ENCODE peak calls at places on chromosomes 7 and 10, in ten cellular contexts. One of them, this sample, is unnamed.

GRCh38 chr7:106732045-106732444 is 71.1 kb upstream of the CCDC71L start:
- DNase-seq in astrocyte of the spinal cord: no peak
- DNase-seq in HL-60: no peak
- DNase-seq in right lobe of liver: no peak
- DNase-seq in ovary: no peak
- DNase-seq in OCI-LY7: no peak
- DNase-seq in PC-3: no peak
- DNase-seq in AG09309: no peak
- DNase-seq in foreskin fibroblast: no peak
- DNase-seq in AG04450: no peak
- DNase-seq in this sample: no peak

GRCh38 chr10:4546500-4546899 is 279.5 kb upstream of the AKR1E2 start:
- DNase-seq in astrocyte of the spinal cord: peak; percentile 91
- DNase-seq in HL-60: no peak
- DNase-seq in right lobe of liver: no peak
- DNase-seq in ovary: no peak
- DNase-seq in OCI-LY7: no peak
- DNase-seq in PC-3: peak; percentile 47
- DNase-seq in AG09309: peak; percentile 25
- DNase-seq in foreskin fibroblast: peak; percentile 86
- DNase-seq in AG04450: peak; percentile 33
- DNase-seq in this sample: no peak

GRCh38 chr7:15889501-15889900 is 203.0 kb upstream of the MEOX2 start:
- DNase-seq in astrocyte of the spinal cord: no peak
- DNase-seq in HL-60: peak; percentile 18
- DNase-seq in right lobe of liver: no peak
- DNase-seq in ovary: no peak
- DNase-seq in OCI-LY7: no peak
- DNase-seq in PC-3: peak; percentile 31
- DNase-seq in AG09309: no peak
- DNase-seq in foreskin fibroblast: peak; percentile 26
- DNase-seq in AG04450: no peak
- DNase-seq in this sample: no peak

GRCh38 chr10:79562135-79562756 is 2.0 kb upstream of the SFTPA2 start:
- DNase-seq in astrocyte of the spinal cord: peak; percentile 49
- DNase-seq in HL-60: peak; percentile 76
- DNase-seq in right lobe of liver: peak; percentile 82
- DNase-seq in ovary: peak; percentile 61
- DNase-seq in OCI-LY7: peak; percentile 82
- DNase-seq in PC-3: no peak
- DNase-seq in AG09309: peak; percentile 4
- DNase-seq in foreskin fibroblast: peak; percentile 78
- DNase-seq in AG04450: peak; percentile 13
- DNase-seq in this sample: no peak

GRCh38 chr7:96026606-96027005 is 254.3 kb downstream of the DYNC1I1 start:
- DNase-seq in astrocyte of the spinal cord: no peak
- DNase-seq in HL-60: no peak
- DNase-seq in right lobe of liver: no peak
- DNase-seq in ovary: no peak
- DNase-seq in OCI-LY7: no peak
- DNase-seq in PC-3: peak; percentile 26
- DNase-seq in AG09309: peak; percentile 4
- DNase-seq in foreskin fibroblast: peak; percentile 39
- DNase-seq in AG04450: no peak
- DNase-seq in this sample: no peak

GRCh38 chr10:86100581-86101061 is 266.0 kb downstream of the GRID1 start:
- DNase-seq in astrocyte of the spinal cord: no peak
- DNase-seq in HL-60: peak; percentile 32
- DNase-seq in right lobe of liver: no peak
- DNase-seq in ovary: no peak
- DNase-seq in OCI-LY7: peak; percentile 66
- DNase-seq in PC-3: peak; percentile 23
- DNase-seq in AG09309: no peak
- DNase-seq in foreskin fibroblast: no peak
- DNase-seq in AG04450: no peak
- DNase-seq in this sample: no peak

GRCh38 chr7:108430664-108431063 is 25.6 kb downstream of the NRCAM start:
- DNase-seq in astrocyte of the spinal cord: no peak
- DNase-seq in HL-60: no peak
- DNase-seq in right lobe of liver: no peak
- DNase-seq in ovary: no peak
- DNase-seq in OCI-LY7: no peak
- DNase-seq in PC-3: no peak
- DNase-seq in AG09309: no peak
- DNase-seq in foreskin fibroblast: no peak
- DNase-seq in AG04450: no peak
- DNase-seq in this sample: no peak

GRCh38 chr7:129188892-129189660 is 643 bp downstream of the SMO start:
- DNase-seq in astrocyte of the spinal cord: no peak
- DNase-seq in HL-60: no peak
- DNase-seq in right lobe of liver: peak; percentile 47
- DNase-seq in ovary: peak; percentile 59
- DNase-seq in OCI-LY7: no peak
- DNase-seq in PC-3: no peak
- DNase-seq in AG09309: no peak
- DNase-seq in foreskin fibroblast: peak; percentile 38
- DNase-seq in AG04450: no peak
- DNase-seq in this sample: no peak

GRCh38 chr10:77279207-77279606 is 358.4 kb downstream of the KCNMA1 start:
- DNase-seq in astrocyte of the spinal cord: peak; percentile 55
- DNase-seq in HL-60: no peak
- DNase-seq in right lobe of liver: peak; percentile 67
- DNase-seq in ovary: peak; percentile 64
- DNase-seq in OCI-LY7: no peak
- DNase-seq in PC-3: no peak
- DNase-seq in AG09309: no peak
- DNase-seq in foreskin fibroblast: peak; percentile 77
- DNase-seq in AG04450: no peak
- DNase-seq in this sample: no peak

GRCh38 chr10:68095176-68095575 is 14.1 kb upstream of the MYPN start:
- DNase-seq in astrocyte of the spinal cord: peak; percentile 38
- DNase-seq in HL-60: no peak
- DNase-seq in right lobe of liver: no peak
- DNase-seq in ovary: no peak
- DNase-seq in OCI-LY7: no peak
- DNase-seq in PC-3: peak; percentile 94
- DNase-seq in AG09309: no peak
- DNase-seq in foreskin fibroblast: peak; percentile 71
- DNase-seq in AG04450: no peak
- DNase-seq in this sample: no peak

GRCh38 chr10:112261281-112261822 is 21.8 kb upstream of the TECTB start:
- DNase-seq in astrocyte of the spinal cord: no peak
- DNase-seq in HL-60: no peak
- DNase-seq in right lobe of liver: no peak
- DNase-seq in ovary: no peak
- DNase-seq in OCI-LY7: no peak
- DNase-seq in PC-3: no peak
- DNase-seq in AG09309: peak; percentile 28
- DNase-seq in foreskin fibroblast: peak; percentile 20
- DNase-seq in AG04450: no peak
- DNase-seq in this sample: no peak

GRCh38 chr7:86558680-86559079 is 85.0 kb upstream of the GRM3 start:
- DNase-seq in astrocyte of the spinal cord: no peak
- DNase-seq in HL-60: no peak
- DNase-seq in right lobe of liver: no peak
- DNase-seq in ovary: no peak
- DNase-seq in OCI-LY7: no peak
- DNase-seq in PC-3: no peak
- DNase-seq in AG09309: no peak
- DNase-seq in foreskin fibroblast: no peak
- DNase-seq in AG04450: no peak
- DNase-seq in this sample: no peak

GRCh38 chr7:70512719-70513118 is 619.2 kb upstream of the GALNT17 start:
- DNase-seq in astrocyte of the spinal cord: no peak
- DNase-seq in HL-60: no peak
- DNase-seq in right lobe of liver: no peak
- DNase-seq in ovary: no peak
- DNase-seq in OCI-LY7: no peak
- DNase-seq in PC-3: no peak
- DNase-seq in AG09309: no peak
- DNase-seq in foreskin fibroblast: no peak
- DNase-seq in AG04450: no peak
- DNase-seq in this sample: no peak

GRCh38 chr7:66167773-66168367 is 37.3 kb upstream of the TPST1 start:
- DNase-seq in astrocyte of the spinal cord: peak; percentile 45
- DNase-seq in HL-60: no peak
- DNase-seq in right lobe of liver: no peak
- DNase-seq in ovary: no peak
- DNase-seq in OCI-LY7: no peak
- DNase-seq in PC-3: peak; percentile 84
- DNase-seq in AG09309: peak; percentile 49
- DNase-seq in foreskin fibroblast: peak; percentile 90
- DNase-seq in AG04450: peak; percentile 88
- DNase-seq in this sample: no peak

GRCh38 chr10:28838908-28839307 is 161.6 kb downstream of the BAMBI start:
- DNase-seq in astrocyte of the spinal cord: no peak
- DNase-seq in HL-60: no peak
- DNase-seq in right lobe of liver: no peak
- DNase-seq in ovary: no peak
- DNase-seq in OCI-LY7: no peak
- DNase-seq in PC-3: peak; percentile 9
- DNase-seq in AG09309: no peak
- DNase-seq in foreskin fibroblast: no peak
- DNase-seq in AG04450: no peak
- DNase-seq in this sample: no peak

GRCh38 chr10:72285972-72286521 is 12.3 kb downstream of the DDIT4 start:
- DNase-seq in astrocyte of the spinal cord: no peak
- DNase-seq in HL-60: no peak
- DNase-seq in right lobe of liver: no peak
- DNase-seq in ovary: no peak
- DNase-seq in OCI-LY7: no peak
- DNase-seq in PC-3: no peak
- DNase-seq in AG09309: no peak
- DNase-seq in foreskin fibroblast: no peak
- DNase-seq in AG04450: no peak
- DNase-seq in this sample: no peak

GRCh38 chr10:27372095-27372494 is 131.5 kb upstream of the ACBD5 start:
- DNase-seq in astrocyte of the spinal cord: no peak
- DNase-seq in HL-60: no peak
- DNase-seq in right lobe of liver: no peak
- DNase-seq in ovary: no peak
- DNase-seq in OCI-LY7: no peak
- DNase-seq in PC-3: peak; percentile 45
- DNase-seq in AG09309: peak; percentile 57
- DNase-seq in foreskin fibroblast: peak; percentile 30
- DNase-seq in AG04450: no peak
- DNase-seq in this sample: no peak

GRCh38 chr7:27936244-27937102 is 196.5 kb downstream of the TAX1BP1 start:
- DNase-seq in astrocyte of the spinal cord: no peak
- DNase-seq in HL-60: no peak
- DNase-seq in right lobe of liver: no peak
- DNase-seq in ovary: no peak
- DNase-seq in OCI-LY7: no peak
- DNase-seq in PC-3: no peak
- DNase-seq in AG09309: no peak
- DNase-seq in foreskin fibroblast: no peak
- DNase-seq in AG04450: no peak
- DNase-seq in this sample: no peak

GRCh38 chr7:130096243-130096827 is 26.0 kb downstream of the KLHDC10 start:
- DNase-seq in astrocyte of the spinal cord: peak; percentile 15
- DNase-seq in HL-60: no peak
- DNase-seq in right lobe of liver: no peak
- DNase-seq in ovary: no peak
- DNase-seq in OCI-LY7: no peak
- DNase-seq in PC-3: no peak
- DNase-seq in AG09309: no peak
- DNase-seq in foreskin fibroblast: peak; percentile 50
- DNase-seq in AG04450: no peak
- DNase-seq in this sample: no peak

GRCh38 chr7:205117-206010 is 13.0 kb downstream of the FAM20C start:
- DNase-seq in astrocyte of the spinal cord: no peak
- DNase-seq in HL-60: no peak
- DNase-seq in right lobe of liver: no peak
- DNase-seq in ovary: no peak
- DNase-seq in OCI-LY7: no peak
- DNase-seq in PC-3: no peak
- DNase-seq in AG09309: no peak
- DNase-seq in foreskin fibroblast: no peak
- DNase-seq in AG04450: no peak
- DNase-seq in this sample: no peak

GRCh38 chr7:114934758-114935157 is 12.9 kb downstream of the MDFIC start:
- DNase-seq in astrocyte of the spinal cord: no peak
- DNase-seq in HL-60: no peak
- DNase-seq in right lobe of liver: no peak
- DNase-seq in ovary: no peak
- DNase-seq in OCI-LY7: no peak
- DNase-seq in PC-3: no peak
- DNase-seq in AG09309: no peak
- DNase-seq in foreskin fibroblast: no peak
- DNase-seq in AG04450: no peak
- DNase-seq in this sample: no peak

GRCh38 chr10:97540669-97541500 is 31.7 kb upstream of the ANKRD2 start:
- DNase-seq in astrocyte of the spinal cord: no peak
- DNase-seq in HL-60: no peak
- DNase-seq in right lobe of liver: no peak
- DNase-seq in ovary: peak; percentile 45
- DNase-seq in OCI-LY7: no peak
- DNase-seq in PC-3: no peak
- DNase-seq in AG09309: no peak
- DNase-seq in foreskin fibroblast: no peak
- DNase-seq in AG04450: no peak
- DNase-seq in this sample: no peak
- TF ChIP-seq CTCF in astrocyte of the spinal cord: no peak
- TF ChIP-seq CTCF in HL-60: no peak
- TF ChIP-seq CTCF in right lobe of liver: no peak
- TF ChIP-seq CTCF in ovary: no peak
- TF ChIP-seq CTCF in OCI-LY7: no peak
- TF ChIP-seq CTCF in PC-3: no peak
- TF ChIP-seq CTCF in AG09309: no peak
- TF ChIP-seq CTCF in foreskin fibroblast: no peak
- TF ChIP-seq CTCF in AG04450: no peak
- TF ChIP-seq CTCF in this sample: no peak

GRCh38 chr10:69819713-69820506 is 18.2 kb downstream of the COL13A1 start:
- DNase-seq in astrocyte of the spinal cord: no peak
- DNase-seq in HL-60: peak; percentile 18
- DNase-seq in right lobe of liver: no peak
- DNase-seq in ovary: no peak
- DNase-seq in OCI-LY7: no peak
- DNase-seq in PC-3: peak; percentile 79
- DNase-seq in AG09309: no peak
- DNase-seq in foreskin fibroblast: peak; percentile 61
- DNase-seq in AG04450: no peak
- DNase-seq in this sample: no peak
- TF ChIP-seq CTCF in astrocyte of the spinal cord: no peak
- TF ChIP-seq CTCF in HL-60: no peak
- TF ChIP-seq CTCF in right lobe of liver: no peak
- TF ChIP-seq CTCF in ovary: no peak
- TF ChIP-seq CTCF in OCI-LY7: no peak
- TF ChIP-seq CTCF in PC-3: no peak
- TF ChIP-seq CTCF in AG09309: no peak
- TF ChIP-seq CTCF in foreskin fibroblast: no peak
- TF ChIP-seq CTCF in AG04450: no peak
- TF ChIP-seq CTCF in this sample: no peak

GRCh38 chr10:106609867-106610266 is 554.6 kb downstream of the SORCS1 start:
- DNase-seq in astrocyte of the spinal cord: no peak
- DNase-seq in HL-60: no peak
- DNase-seq in right lobe of liver: no peak
- DNase-seq in ovary: no peak
- DNase-seq in OCI-LY7: no peak
- DNase-seq in PC-3: peak; percentile 23
- DNase-seq in AG09309: no peak
- DNase-seq in foreskin fibroblast: peak; percentile 12
- DNase-seq in AG04450: no peak
- DNase-seq in this sample: no peak
- TF ChIP-seq CTCF in astrocyte of the spinal cord: peak; percentile 28
- TF ChIP-seq CTCF in HL-60: no peak
- TF ChIP-seq CTCF in right lobe of liver: no peak
- TF ChIP-seq CTCF in ovary: no peak
- TF ChIP-seq CTCF in OCI-LY7: peak; percentile 42
- TF ChIP-seq CTCF in PC-3: peak; percentile 55
- TF ChIP-seq CTCF in AG09309: no peak
- TF ChIP-seq CTCF in foreskin fibroblast: peak; percentile 32
- TF ChIP-seq CTCF in AG04450: no peak
- TF ChIP-seq CTCF in this sample: no peak

GRCh38 chr7:134553976-134554375 is 5.1 kb downstream of the AKR1B15 start:
- DNase-seq in astrocyte of the spinal cord: no peak
- DNase-seq in HL-60: no peak
- DNase-seq in right lobe of liver: no peak
- DNase-seq in ovary: no peak
- DNase-seq in OCI-LY7: peak; percentile 14
- DNase-seq in PC-3: peak; percentile 34
- DNase-seq in AG09309: no peak
- DNase-seq in foreskin fibroblast: peak; percentile 21
- DNase-seq in AG04450: no peak
- DNase-seq in this sample: no peak
- TF ChIP-seq CTCF in astrocyte of the spinal cord: peak; percentile 36
- TF ChIP-seq CTCF in HL-60: no peak
- TF ChIP-seq CTCF in right lobe of liver: no peak
- TF ChIP-seq CTCF in ovary: no peak
- TF ChIP-seq CTCF in OCI-LY7: peak; percentile 33
- TF ChIP-seq CTCF in PC-3: peak; percentile 43
- TF ChIP-seq CTCF in AG09309: peak; percentile 29
- TF ChIP-seq CTCF in foreskin fibroblast: no peak
- TF ChIP-seq CTCF in AG04450: no peak
- TF ChIP-seq CTCF in this sample: no peak

This sample was measured in omental fat pad.